ENCODE peak calls at places on chromosomes 13 and 19, in seven cellular contexts. A, Q, C, X, B, V and J are unnamed samples.

GRCh38 chr13:98508280-98509074 is 68.4 kb downstream of the STK24 start:
- DNase-seq in A (no peak), Q (no peak), C (peak; percentile 91), X (no peak), B (peak; percentile 84), V (no peak), J (no peak)

GRCh38 chr13:36807616-36808015 is 11.4 kb upstream of the RFXAP start:
- DNase-seq in A (no peak), Q (no peak), C (no peak), X (no peak), B (peak; percentile 61), V (no peak), J (no peak)

GRCh38 chr19:16456652-16457194 is 15.0 kb downstream of the EPS15L1 start:
- DNase-seq in A (no peak), Q (no peak), C (peak; percentile 32), X (no peak), B (peak; percentile 52), V (no peak), J (no peak)

GRCh38 chr13:80374453-80374852 is 33.5 kb upstream of the SPRY2 start:
- DNase-seq in A (no peak), Q (no peak), C (no peak), X (peak; percentile 37), B (no peak), V (peak; percentile 57), J (peak; percentile 57)

GRCh38 chr13:101058841-101059240 is 357.5 kb downstream of the NALCN start:
- DNase-seq in A (peak; percentile 4), Q (no peak), C (no peak), X (no peak), B (no peak), V (no peak), J (no peak)

GRCh38 chr19:13909430-13909829 is 3.4 kb downstream of the CC2D1A start:
- DNase-seq in A (no peak), Q (no peak), C (no peak), X (no peak), B (no peak), V (no peak), J (no peak)

GRCh38 chr19:34962945-34963530 is 991 bp downstream of the ZNF792 start:
- DNase-seq in A (no peak), Q (no peak), C (peak; percentile 35), X (peak; percentile 39), B (no peak), V (no peak), J (no peak)

GRCh38 chr19:2186071-2186846 is 22.5 kb downstream of the DOT1L start:
- DNase-seq in A (no peak), Q (no peak), C (peak; percentile 98), X (peak; percentile 89), B (peak; percentile 6), V (peak; percentile 90), J (peak; percentile 92)

GRCh38 chr13:41017744-41018582 is 1.2 kb downstream of the ELF1 start:
- DNase-seq in A (no peak), Q (no peak), C (no peak), X (no peak), B (peak; percentile 36), V (no peak), J (no peak)

GRCh38 chr13:77034883-77035282 is 7.9 kb upstream of the FBXL3 start:
- DNase-seq in A (no peak), Q (no peak), C (peak; percentile 76), X (no peak), B (peak; percentile 31), V (no peak), J (no peak)

GRCh38 chr19:10408511-10409291 is 5.4 kb upstream of the CDC37 start:
- DNase-seq in A (no peak), Q (peak; percentile 47), C (peak; percentile 37), X (no peak), B (no peak), V (no peak), J (no peak)

GRCh38 chr19:49472936-49473335 is 1.1 kb upstream of the FLT3LG start:
- DNase-seq in A (no peak), Q (no peak), C (no peak), X (no peak), B (no peak), V (no peak), J (no peak)